ENCODE peak calls at places on chromosomes 12 and 14, in seven cellular contexts. V is GM12892; C is activated naive CD8-positive, alpha-beta T cell treated with anti-CD3 and anti-CD28 coated beads, Interleukin-2, amount 50 U/mL, for 24 hours; P is EL; Z is globus pallidus; E is iris pigment epithelial cell; D is tibial artery. W is an unnamed sample.
A peak's percentile ranks its signal among the peaks of the same experiment; 100 is the strongest.

GRCh38 chr12:8947737-8948136 is 1.7 kb downstream of the M6PR start:
- DNase-seq in V (no peak), C (no peak), P (no peak), Z (no peak), E (no peak), D (no peak), W (peak; percentile 44)

GRCh38 chr14:30906752-30907658 is 32.6 kb downstream of the COCH start:
- DNase-seq in V (no peak), C (no peak), P (peak; percentile 8), Z (peak; percentile 11), E (peak; percentile 24), D (no peak), W (peak; percentile 75)

GRCh38 chr12:48037267-48037915 is 33.1 kb upstream of the COL2A1 start:
- DNase-seq in V (no peak), C (no peak), P (peak; percentile 56), Z (no peak), E (peak; percentile 31), D (no peak), W (no peak)

GRCh38 chr14:59313063-59314018 is 124.9 kb downstream of the DAAM1 start:
- DNase-seq in V (no peak), C (no peak), P (no peak), Z (no peak), E (no peak), D (no peak), W (no peak)

GRCh38 chr14:76772300-76773187 is 11.3 kb downstream of the VASH1 start:
- DNase-seq in V (no peak), C (no peak), P (peak; percentile 51), Z (peak; percentile 64), E (peak; percentile 65), D (peak; percentile 78), W (no peak)

GRCh38 chr12:6946033-6946919 is 2.5 kb downstream of the C12orf57 start:
- DNase-seq in V (no peak), C (peak; percentile 69), P (no peak), Z (no peak), E (no peak), D (no peak), W (peak; percentile 82)

GRCh38 chr12:32586390-32586789 is 92.7 kb upstream of the DNM1L start:
- DNase-seq in V (no peak), C (no peak), P (peak; percentile 60), Z (no peak), E (peak; percentile 70), D (no peak), W (no peak)

GRCh38 chr12:115375188-115375991 is 691.4 kb upstream of the TBX3 start:
- DNase-seq in V (peak; percentile 31), C (peak; percentile 2), P (peak; percentile 71), Z (no peak), E (peak; percentile 87), D (no peak), W (no peak)

GRCh38 chr12:47021298-47021697 is 58.1 kb upstream of the PCED1B start:
- DNase-seq in V (no peak), C (no peak), P (peak; percentile 91), Z (peak; percentile 37), E (peak; percentile 95), D (no peak), W (peak; percentile 82)